ENCODE peak calls at places on chromosomes 2 and 18, in five cellular contexts. K, E, F, S and I are unnamed samples.

GRCh38 chr18:36446059-36446458 is 148.5 kb downstream of the FHOD3 start:
- DNase-seq in F (no peak), E (no peak), S (no peak), K (no peak), I (peak)

GRCh38 chr2:42913280-42913878 is 121.0 kb upstream of the HAAO start:
- DNase-seq in S (no peak), F (no peak), E (no peak), K (no peak), I (no peak)

GRCh38 chr2:127638361-127639110 is 7.4 kb upstream of the GPR17 start:
- DNase-seq in S (no peak), K (no peak), F (peak), E (peak), I (peak)

GRCh38 chr18:79814373-79814772 is 16.6 kb downstream of the KCNG2 start:
- DNase-seq in S (no peak), E (no peak), K (no peak), F (no peak), I (no peak)

GRCh38 chr2:18067980-18068379 is 189.5 kb downstream of the KCNS3 start:
- DNase-seq in E (no peak), S (no peak), K (no peak), F (no peak), I (no peak)

GRCh38 chr18:3726241-3726951 is 276.4 kb downstream of the TGIF1 start:
- DNase-seq in K (no peak), S (no peak), F (no peak), E (no peak), I (no peak)

GRCh38 chr2:181813963-181814565 is 77.5 kb upstream of the ITPRID2 start:
- DNase-seq in K (no peak), F (no peak), E (peak), S (peak), I (peak)

GRCh38 chr2:105102963-105103421 is 65.1 kb downstream of the MRPS9 start:
- DNase-seq in S (no peak), F (no peak), K (no peak), E (peak), I (peak)

GRCh38 chr2:37877457-37878315 is 47.4 kb upstream of the RMDN2 start:
- DNase-seq in E (peak), K (no peak), F (no peak), S (no peak), I (peak)

DNA sequence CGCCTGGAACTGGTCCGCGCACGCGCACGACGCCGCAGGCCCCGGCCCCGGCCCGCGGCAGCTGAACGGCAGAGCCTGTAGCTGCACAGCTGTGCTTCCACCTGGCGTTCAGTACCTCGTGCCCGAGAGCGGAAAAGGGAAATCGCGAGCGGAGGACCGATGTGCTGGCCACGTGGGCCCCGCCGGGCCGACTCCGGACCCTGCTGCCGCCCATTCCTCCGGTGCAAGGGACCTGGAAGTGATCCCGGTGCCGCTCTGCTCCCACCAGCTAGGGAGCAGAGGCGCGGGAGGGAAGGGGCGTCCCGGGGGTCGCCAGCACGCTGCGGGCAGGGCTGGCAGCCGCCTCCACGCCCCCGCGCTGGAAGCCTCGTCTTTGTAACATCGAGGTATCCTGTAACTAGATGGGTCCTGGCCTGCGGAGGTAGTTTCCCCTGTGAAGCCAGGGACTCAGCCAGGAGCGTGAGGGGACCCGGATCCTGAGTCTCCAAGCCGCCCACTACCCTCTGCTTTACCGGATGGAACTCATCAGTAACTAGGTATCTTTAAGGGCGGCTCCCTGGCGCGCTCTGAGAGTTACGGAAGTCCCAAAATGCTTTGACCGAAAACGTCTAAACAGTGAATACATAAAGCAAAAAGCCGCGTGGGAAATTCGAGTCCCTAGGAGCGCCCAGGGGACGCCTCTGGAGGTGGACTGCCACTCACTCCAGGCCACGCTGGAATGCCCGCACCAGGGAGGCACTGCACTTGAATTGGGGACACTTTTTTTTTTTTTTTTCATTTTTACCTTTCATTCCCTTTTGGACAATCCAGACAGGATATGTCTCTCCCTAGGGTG is 736 bp upstream of the ODC1 start:
- DNase-seq in E (no peak), K (peak), S (peak), F (peak), I (peak)
- TF ChIP-seq CTCF in E (no peak), K (peak), S (peak), F (no peak), I (no peak)

GRCh38 chr18:13613099-13613498 is 113.3 kb downstream of the FAM210A start:
- DNase-seq in E (no peak), F (no peak), S (no peak), K (no peak), I (no peak)

GRCh38 chr18:13611616-13612110 is 114.7 kb downstream of the FAM210A start:
- DNase-seq in K (peak), E (peak), S (peak), F (no peak), I (peak)

GRCh38 chr18:13611058-13611615 is 115.2 kb downstream of the FAM210A start:
- DNase-seq in K (peak), E (peak), F (no peak), S (peak), I (peak)

GRCh38 chr18:13613591-13614317 is 112.6 kb downstream of the FAM210A start:
- DNase-seq in F (no peak), K (peak), E (no peak), S (no peak), I (no peak)

DNA sequence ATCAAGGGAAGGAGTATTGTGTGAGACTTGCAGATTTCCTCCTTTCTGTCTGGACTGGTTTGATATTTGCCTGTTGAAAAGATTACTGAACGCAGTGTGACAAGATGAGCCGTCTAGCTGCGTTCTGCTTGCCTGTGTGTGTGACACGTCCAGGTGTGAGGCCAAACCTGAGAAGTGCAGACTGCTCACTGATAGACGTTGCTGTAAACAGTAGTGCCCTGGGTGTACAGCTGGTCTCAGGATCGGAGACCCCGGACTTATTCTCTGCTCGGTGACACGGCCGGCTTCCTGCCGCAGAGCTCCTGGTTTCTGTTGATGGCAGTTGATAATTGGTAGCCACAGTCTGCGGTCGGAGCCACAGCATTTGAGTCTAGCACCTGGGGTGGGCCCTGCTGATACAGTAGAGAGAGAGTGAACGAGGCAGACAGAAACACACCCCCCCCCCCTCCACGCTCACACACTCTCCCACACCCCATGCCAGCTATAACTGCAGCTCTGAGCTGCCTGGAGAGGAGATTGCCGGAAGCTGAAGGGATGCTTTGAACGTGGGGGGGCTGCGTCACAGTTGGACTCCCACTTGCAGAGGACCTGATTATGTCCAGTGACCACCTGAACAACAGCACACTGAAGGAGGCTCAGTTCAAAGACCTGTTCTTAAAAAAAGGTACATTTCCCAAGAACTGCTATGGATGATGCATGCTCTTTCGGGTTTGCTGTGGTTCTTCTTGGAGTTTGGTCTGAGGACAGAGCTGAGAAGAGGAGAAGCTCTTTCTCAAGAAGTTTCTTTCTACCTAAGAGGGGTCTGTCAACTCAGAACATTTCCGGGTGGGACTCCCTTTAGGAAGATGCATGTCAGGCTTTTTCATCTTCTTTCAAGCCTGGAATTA is 114.0 kb downstream of the FAM210A start:
- DNase-seq in E (no peak), K (peak), S (no peak), F (no peak), I (no peak)
- H3K4me3 ChIP-seq in E (no peak), K (peak), S (no peak), F (no peak), I (no peak)

GRCh38 chr2:1590611-1591460 is 153.5 kb downstream of the PXDN start:
- DNase-seq in F (no peak), S (no peak), K (no peak), E (no peak), I (no peak)
- TF ChIP-seq CTCF in F (no peak), S (no peak), K (no peak), E (no peak), I (no peak)

GRCh38 chr2:30225131-30225762 is 6.1 kb upstream of the LBH start:
- DNase-seq in F (no peak), E (peak), K (no peak), S (no peak), I (peak)
- H3K4me3 ChIP-seq in F (peak), E (peak), K (no peak), S (no peak), I (peak)

DNA sequence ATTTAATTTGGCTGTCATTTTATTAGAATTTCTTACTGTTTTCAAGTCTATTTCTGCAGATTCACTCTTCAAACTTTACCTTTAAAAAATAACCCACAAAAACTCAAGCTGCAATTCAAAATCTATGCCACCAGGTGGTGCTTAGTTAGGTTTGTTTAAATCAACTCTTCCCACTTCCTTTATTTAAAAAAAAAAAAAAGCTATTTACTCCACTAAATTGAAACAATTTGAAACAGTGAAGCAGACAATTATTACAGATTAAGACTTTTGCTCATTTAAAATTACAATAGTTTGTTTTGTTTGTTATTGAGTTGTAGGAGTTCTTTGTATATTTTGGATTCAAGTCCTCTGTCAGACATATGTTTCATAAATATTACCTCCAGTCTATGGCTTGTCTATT is 300.0 kb downstream of the PDE11A start:
- DNase-seq in K (no peak), F (no peak), S (no peak), E (peak), I (peak)
- TF ChIP-seq CTCF in K (peak), F (no peak), S (peak), E (peak), I (peak)